ENCODE peak calls at places on chromosomes 11 and 22, in six cellular contexts. W is germinal center, C is left ventricle myocardium inferior, I is EL, T is pulmonary artery endothelial cell, B is NCI-H2081. G is an unnamed sample.

GRCh38 chr11:65213322-65214211 is 31.8 kb downstream of the CAPN1 start:
- DNase-seq in W (no peak), C (no peak), I (no peak), T (no peak), B (no peak), G (no peak)

GRCh38 chr11:120334894-120335462 is 1.2 kb upstream of the ARHGEF12 start:
- DNase-seq in W (peak), C (no peak), I (peak), T (peak), B (peak), G (peak)

GRCh38 chr11:73198677-73199076 is 19.4 kb upstream of the P2RY2 start:
- DNase-seq in W (no peak), C (no peak), I (peak), T (peak), B (no peak), G (no peak)

GRCh38 chr11:69234740-69235710 is 58.9 kb upstream of the MYEOV start:
- DNase-seq in W (no peak), C (no peak), I (no peak), T (no peak), B (no peak), G (no peak)

GRCh38 chr22:26981520-26981919 is 324.1 kb downstream of the MIAT start:
- DNase-seq in W (no peak), C (no peak), I (no peak), T (no peak), B (peak), G (peak)

GRCh38 chr11:35632301-35632700 is 14.0 kb downstream of the FJX1 start:
- DNase-seq in W (no peak), C (no peak), I (peak), T (no peak), B (no peak), G (no peak)

GRCh38 chr11:122097419-122098001 is 18.5 kb downstream of the BLID start:
- DNase-seq in W (no peak), C (no peak), I (peak), T (no peak), B (peak), G (no peak)

GRCh38 chr11:1568451-1568911 is 3.6 kb downstream of the DUSP8 start:
- DNase-seq in W (no peak), C (no peak), I (no peak), T (no peak), B (peak), G (no peak)

GRCh38 chr22:47334596-47334995 is 572.1 kb downstream of the TBC1D22A start:
- DNase-seq in W (no peak), C (no peak), I (no peak), T (no peak), B (peak), G (no peak)

GRCh38 chr11:66546368-66546965 is at the start of gene ACTN3:
- DNase-seq in W (no peak), C (peak), I (peak), T (no peak), B (no peak), G (peak)

GRCh38 chr11:68341557-68342458 is 29.4 kb downstream of the LRP5 start:
- DNase-seq in W (no peak), C (no peak), I (no peak), T (no peak), B (no peak), G (no peak)

GRCh38 chr11:17812286-17813187 is 78.0 kb downstream of the KCNC1 start:
- DNase-seq in W (no peak), C (no peak), I (no peak), T (no peak), B (peak), G (no peak)

GRCh38 chr11:34644669-34645406 is 23.9 kb downstream of the EHF start:
- DNase-seq in W (no peak), C (no peak), I (peak), T (no peak), B (no peak), G (no peak)